ENCODE peak calls at places on chromosome 21, in seven cellular contexts. One of them, this sample, is unnamed.
A peak's percentile ranks its signal among the peaks of the same experiment; 100 is the strongest.

GRCh38 chr21:25806053-25806452 is 71.3 kb downstream of the GABPA start:
- DNase-seq in GM23248: no peak
- DNase-seq in neural progenitor cell: no peak
- DNase-seq in GM23338: no peak
- DNase-seq in IMR-90: no peak
- DNase-seq in H1: no peak
- DNase-seq in astrocyte: no peak
- DNase-seq in this sample: no peak

GRCh38 chr21:38813554-38813953 is 7.8 kb downstream of the ETS2 start:
- DNase-seq in GM23248: no peak
- DNase-seq in neural progenitor cell: no peak
- DNase-seq in GM23338: no peak
- DNase-seq in IMR-90: no peak
- DNase-seq in H1: no peak
- DNase-seq in astrocyte: no peak
- DNase-seq in this sample: peak; percentile 13

GRCh38 chr21:18384771-18385170 is 18.8 kb downstream of the TMPRSS15 start:
- DNase-seq in GM23248: peak; percentile 6
- DNase-seq in neural progenitor cell: peak; percentile 54
- DNase-seq in GM23338: peak; percentile 76
- DNase-seq in IMR-90: no peak
- DNase-seq in H1: no peak
- DNase-seq in astrocyte: no peak
- DNase-seq in this sample: no peak

GRCh38 chr21:38303300-38303699 is 46.5 kb downstream of the KCNJ15 start:
- DNase-seq in GM23248: peak; percentile 98
- DNase-seq in neural progenitor cell: no peak
- DNase-seq in GM23338: no peak
- DNase-seq in IMR-90: peak; percentile 88
- DNase-seq in H1: no peak
- DNase-seq in astrocyte: peak; percentile 84
- DNase-seq in this sample: peak; percentile 89

GRCh38 chr21:25759573-25759972 is 24.8 kb downstream of the GABPA start:
- DNase-seq in GM23248: peak; percentile 17
- DNase-seq in neural progenitor cell: no peak
- DNase-seq in GM23338: no peak
- DNase-seq in IMR-90: peak; percentile 51
- DNase-seq in H1: no peak
- DNase-seq in astrocyte: no peak
- DNase-seq in this sample: peak; percentile 21

GRCh38 chr21:18318156-18318555 is 73.5 kb downstream of the CHODL start:
- DNase-seq in GM23248: no peak
- DNase-seq in neural progenitor cell: no peak
- DNase-seq in GM23338: no peak
- DNase-seq in IMR-90: no peak
- DNase-seq in H1: no peak
- DNase-seq in astrocyte: no peak
- DNase-seq in this sample: no peak

GRCh38 chr21:42818328-42818749 is 61.0 kb downstream of the WDR4 start:
- DNase-seq in GM23248: peak; percentile 73
- DNase-seq in neural progenitor cell: peak; percentile 41
- DNase-seq in GM23338: peak; percentile 78
- DNase-seq in IMR-90: peak; percentile 39
- DNase-seq in H1: peak; percentile 80
- DNase-seq in astrocyte: peak; percentile 14
- DNase-seq in this sample: peak; percentile 36

GRCh38 chr21:13937236-13937635 is 273.5 kb downstream of the LIPI start:
- DNase-seq in GM23248: no peak
- DNase-seq in neural progenitor cell: no peak
- DNase-seq in GM23338: no peak
- DNase-seq in IMR-90: no peak
- DNase-seq in H1: no peak
- DNase-seq in astrocyte: no peak
- DNase-seq in this sample: no peak

GRCh38 chr21:23401278-23401677 is 2206.0 kb downstream of the MRPL39 start:
- DNase-seq in GM23248: no peak
- DNase-seq in neural progenitor cell: peak; percentile 9
- DNase-seq in GM23338: peak; percentile 58
- DNase-seq in IMR-90: no peak
- DNase-seq in H1: no peak
- DNase-seq in astrocyte: no peak
- DNase-seq in this sample: no peak

GRCh38 chr21:18673789-18674188 is 270.2 kb upstream of the TMPRSS15 start:
- DNase-seq in GM23248: no peak
- DNase-seq in neural progenitor cell: no peak
- DNase-seq in GM23338: no peak
- DNase-seq in IMR-90: no peak
- DNase-seq in H1: no peak
- DNase-seq in astrocyte: no peak
- DNase-seq in this sample: no peak

GRCh38 chr21:29186246-29186645 is 55.8 kb downstream of the MAP3K7CL start:
- DNase-seq in GM23248: no peak
- DNase-seq in neural progenitor cell: no peak
- DNase-seq in GM23338: no peak
- DNase-seq in IMR-90: no peak
- DNase-seq in H1: no peak
- DNase-seq in astrocyte: no peak
- DNase-seq in this sample: no peak

GRCh38 chr21:42806489-42807140 is 72.7 kb downstream of the WDR4 start:
- DNase-seq in GM23248: no peak
- DNase-seq in neural progenitor cell: peak; percentile 76
- DNase-seq in GM23338: peak; percentile 62
- DNase-seq in IMR-90: no peak
- DNase-seq in H1: peak; percentile 51
- DNase-seq in astrocyte: no peak
- DNase-seq in this sample: no peak

GRCh38 chr21:21547368-21547953 is 549.3 kb downstream of the NCAM2 start:
- DNase-seq in GM23248: no peak
- DNase-seq in neural progenitor cell: no peak
- DNase-seq in GM23338: no peak
- DNase-seq in IMR-90: peak; percentile 9
- DNase-seq in H1: no peak
- DNase-seq in astrocyte: peak; percentile 1
- DNase-seq in this sample: peak; percentile 7

GRCh38 chr21:38170283-38170682 is 86.5 kb upstream of the KCNJ15 start:
- DNase-seq in GM23248: peak; percentile 60
- DNase-seq in neural progenitor cell: peak; percentile 59
- DNase-seq in GM23338: peak; percentile 68
- DNase-seq in IMR-90: peak; percentile 12
- DNase-seq in H1: peak; percentile 53
- DNase-seq in astrocyte: no peak
- DNase-seq in this sample: peak; percentile 15

GRCh38 chr21:35147439-35147838 is 98.3 kb upstream of the RUNX1 start:
- DNase-seq in GM23248: no peak
- DNase-seq in neural progenitor cell: no peak
- DNase-seq in GM23338: no peak
- DNase-seq in IMR-90: no peak
- DNase-seq in H1: no peak
- DNase-seq in astrocyte: peak; percentile 41
- DNase-seq in this sample: peak; percentile 59

GRCh38 chr21:35154788-35155187 is 105.7 kb upstream of the RUNX1 start:
- DNase-seq in GM23248: no peak
- DNase-seq in neural progenitor cell: no peak
- DNase-seq in GM23338: no peak
- DNase-seq in IMR-90: no peak
- DNase-seq in H1: no peak
- DNase-seq in astrocyte: no peak
- DNase-seq in this sample: no peak

GRCh38 chr21:35153671-35154070 is 104.6 kb upstream of the RUNX1 start:
- DNase-seq in GM23248: no peak
- DNase-seq in neural progenitor cell: no peak
- DNase-seq in GM23338: no peak
- DNase-seq in IMR-90: no peak
- DNase-seq in H1: no peak
- DNase-seq in astrocyte: peak; percentile 69
- DNase-seq in this sample: no peak

GRCh38 chr21:35149698-35150097 is 100.6 kb upstream of the RUNX1 start:
- DNase-seq in GM23248: peak; percentile 83
- DNase-seq in neural progenitor cell: no peak
- DNase-seq in GM23338: no peak
- DNase-seq in IMR-90: peak; percentile 39
- DNase-seq in H1: no peak
- DNase-seq in astrocyte: peak; percentile 87
- DNase-seq in this sample: peak; percentile 90

GRCh38 chr21:35150562-35151226 is 101.6 kb upstream of the RUNX1 start:
- DNase-seq in GM23248: peak; percentile 67
- DNase-seq in neural progenitor cell: no peak
- DNase-seq in GM23338: no peak
- DNase-seq in IMR-90: peak; percentile 73
- DNase-seq in H1: no peak
- DNase-seq in astrocyte: peak; percentile 84
- DNase-seq in this sample: peak; percentile 86
- H3K4me3 ChIP-seq in GM23248: no peak overlapping the region
- H3K4me3 ChIP-seq in neural progenitor cell: no peak overlapping the region
- H3K4me3 ChIP-seq in GM23338: no peak overlapping the region
- H3K4me3 ChIP-seq in IMR-90: no peak overlapping the region
- H3K4me3 ChIP-seq in H1: no peak overlapping the region
- H3K4me3 ChIP-seq in astrocyte: no peak overlapping the region
- H3K4me3 ChIP-seq in this sample: no peak overlapping the region

GRCh38 chr21:34344058-34344425 is 19.8 kb upstream of the KCNE2 start:
- DNase-seq in GM23248: no peak
- DNase-seq in neural progenitor cell: no peak
- DNase-seq in GM23338: no peak
- DNase-seq in IMR-90: no peak
- DNase-seq in H1: no peak
- DNase-seq in astrocyte: no peak
- DNase-seq in this sample: no peak
- H2AFZ ChIP-seq in GM23248: no peak overlapping the region
- H2AFZ ChIP-seq in neural progenitor cell: no peak overlapping the region
- H2AFZ ChIP-seq in GM23338: no peak overlapping the region
- H2AFZ ChIP-seq in IMR-90: no peak overlapping the region
- H2AFZ ChIP-seq in H1: no peak overlapping the region
- H2AFZ ChIP-seq in astrocyte: no peak overlapping the region
- H2AFZ ChIP-seq in this sample: no peak overlapping the region

GRCh38 chr21:45972716-45973474 is 8.7 kb upstream of the COL6A1 start:
- DNase-seq in GM23248: peak; percentile 92
- DNase-seq in neural progenitor cell: peak; percentile 61
- DNase-seq in GM23338: peak; percentile 64
- DNase-seq in IMR-90: peak; percentile 92
- DNase-seq in H1: peak; percentile 71
- DNase-seq in astrocyte: peak; percentile 77
- DNase-seq in this sample: peak; percentile 85
- H3K4me3 ChIP-seq in GM23248: peak overlapping the region; percentile 56
- H3K4me3 ChIP-seq in neural progenitor cell: peak overlapping the region; percentile 44
- H3K4me3 ChIP-seq in GM23338: peak overlapping the region; percentile 85
- H3K4me3 ChIP-seq in IMR-90: no peak overlapping the region
- H3K4me3 ChIP-seq in H1: peak overlapping the region; percentile 71
- H3K4me3 ChIP-seq in astrocyte: peak overlapping the region; percentile 37
- H3K4me3 ChIP-seq in this sample: peak overlapping the region; percentile 37

DNA sequence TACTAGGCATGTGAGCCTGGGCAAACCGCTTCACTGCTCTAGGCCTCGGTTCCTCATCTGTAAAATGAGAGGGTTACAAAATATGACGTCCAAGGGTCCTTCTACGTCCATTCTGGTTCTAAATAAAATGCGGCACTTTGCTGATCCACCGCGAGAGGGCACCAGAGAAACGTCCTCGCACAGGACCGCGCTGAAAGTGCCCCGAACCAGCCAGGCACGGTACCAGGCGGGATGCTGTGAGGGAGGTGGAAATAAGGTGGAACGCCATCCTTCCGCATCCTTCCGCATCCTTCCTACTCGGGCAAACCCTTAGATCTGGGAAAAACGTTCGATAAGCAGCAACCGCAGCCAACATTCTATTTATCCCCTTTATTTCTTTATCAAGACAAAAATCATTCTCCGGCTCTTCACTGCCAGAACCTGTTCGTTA is 60.3 kb upstream of the KRTAP19-8 start:
- DNase-seq in GM23248: peak; percentile 72
- DNase-seq in neural progenitor cell: peak; percentile 73
- DNase-seq in GM23338: peak; percentile 90
- DNase-seq in IMR-90: peak; percentile 48
- DNase-seq in H1: peak; percentile 91
- DNase-seq in astrocyte: peak; percentile 30
- DNase-seq in this sample: peak; percentile 61
- H2AFZ ChIP-seq in GM23248: peak overlapping the region; percentile 50
- H2AFZ ChIP-seq in neural progenitor cell: peak overlapping the region; percentile 78
- H2AFZ ChIP-seq in GM23338: no peak overlapping the region
- H2AFZ ChIP-seq in IMR-90: peak overlapping the region; percentile 75
- H2AFZ ChIP-seq in H1: no peak overlapping the region
- H2AFZ ChIP-seq in astrocyte: no peak overlapping the region
- H2AFZ ChIP-seq in this sample: peak overlapping the region; percentile 30

GRCh38 chr21:46063227-46063626 is 34.7 kb upstream of the COL6A2 start:
- DNase-seq in GM23248: peak; percentile 64
- DNase-seq in neural progenitor cell: no peak
- DNase-seq in GM23338: no peak
- DNase-seq in IMR-90: no peak
- DNase-seq in H1: peak; percentile 19
- DNase-seq in astrocyte: no peak
- DNase-seq in this sample: no peak

GRCh38 chr21:46065215-46065992 is 32.5 kb upstream of the COL6A2 start:
- DNase-seq in GM23248: peak; percentile 85
- DNase-seq in neural progenitor cell: no peak
- DNase-seq in GM23338: no peak
- DNase-seq in IMR-90: peak; percentile 76
- DNase-seq in H1: no peak
- DNase-seq in astrocyte: peak; percentile 76
- DNase-seq in this sample: peak; percentile 73

GRCh38 chr21:46063734-46064680 is 33.9 kb upstream of the COL6A2 start:
- DNase-seq in GM23248: no peak
- DNase-seq in neural progenitor cell: no peak
- DNase-seq in GM23338: no peak
- DNase-seq in IMR-90: no peak
- DNase-seq in H1: no peak
- DNase-seq in astrocyte: no peak
- DNase-seq in this sample: no peak

GRCh38 chr21:46065993-46066842 is 31.7 kb upstream of the COL6A2 start:
- DNase-seq in GM23248: peak; percentile 53
- DNase-seq in neural progenitor cell: no peak
- DNase-seq in GM23338: no peak
- DNase-seq in IMR-90: peak; percentile 31
- DNase-seq in H1: no peak
- DNase-seq in astrocyte: no peak
- DNase-seq in this sample: no peak

GRCh38 chr21:46064870-46065214 is 33.1 kb upstream of the COL6A2 start:
- DNase-seq in GM23248: no peak
- DNase-seq in neural progenitor cell: no peak
- DNase-seq in GM23338: no peak
- DNase-seq in IMR-90: no peak
- DNase-seq in H1: no peak
- DNase-seq in astrocyte: no peak
- DNase-seq in this sample: no peak
- H3K4me3 ChIP-seq in GM23248: peak overlapping the region; percentile 48
- H3K4me3 ChIP-seq in neural progenitor cell: no peak overlapping the region
- H3K4me3 ChIP-seq in GM23338: no peak overlapping the region
- H3K4me3 ChIP-seq in IMR-90: no peak overlapping the region
- H3K4me3 ChIP-seq in H1: no peak overlapping the region
- H3K4me3 ChIP-seq in astrocyte: no peak overlapping the region
- H3K4me3 ChIP-seq in this sample: no peak overlapping the region

This sample was measured in fibroblast of lung.